ENCODE peak calls at places on chromosomes 6 and 20, in eight cellular contexts. B, W, L, U, H, K, P and C are unnamed samples.

GRCh38 chr6:34919651-34920050 is 30.6 kb downstream of the ANKS1A start:
- DNase-seq in U (no peak), W (no peak), B (peak), L (peak), K (no peak), H (no peak), P (no peak), C (no peak)

GRCh38 chr6:33314943-33315752 is 1.3 kb upstream of the TAPBP start:
- DNase-seq in U (peak), W (peak), K (peak), L (peak), P (peak), H (peak), B (no peak), C (no peak)

GRCh38 chr6:151481752-151482151 is 12.1 kb upstream of the CCDC170 start:
- DNase-seq in B (no peak), U (no peak), P (no peak), H (no peak), L (peak), W (no peak), K (no peak), C (no peak)

GRCh38 chr6:35465646-35466045 is 2.6 kb upstream of the RPL10A start:
- DNase-seq in L (no peak), H (no peak), W (no peak), K (no peak), U (no peak), P (no peak), B (no peak), C (no peak)

GRCh38 chr20:21607971-21608735 is 94.3 kb upstream of the NKX2-2 start:
- DNase-seq in B (no peak), L (no peak), K (no peak), U (peak), W (no peak), H (no peak), P (no peak), C (no peak)

GRCh38 chr6:121651420-121651819 is 216.0 kb downstream of the GJA1 start:
- DNase-seq in W (no peak), P (no peak), B (no peak), L (no peak), K (peak), U (no peak), H (no peak), C (no peak)

GRCh38 chr20:34285450-34285849 is 17.7 kb downstream of the AHCY start:
- DNase-seq in U (no peak), L (no peak), W (no peak), H (no peak), B (no peak), K (no peak), P (no peak), C (no peak)

GRCh38 chr20:911882-912600 is 4.1 kb downstream of the ANGPT4 start:
- DNase-seq in K (no peak), L (no peak), B (no peak), P (no peak), U (no peak), W (no peak), H (no peak), C (no peak)

GRCh38 chr6:158784505-158784904 is 34.7 kb downstream of the EZR start:
- DNase-seq in K (no peak), H (no peak), B (peak), U (no peak), P (no peak), W (no peak), L (peak), C (no peak)

GRCh38 chr6:42745083-42745637 is 743 bp downstream of the TBCC start:
- DNase-seq in P (peak), U (peak), K (peak), L (no peak), W (no peak), B (peak), H (no peak), C (peak)

GRCh38 chr6:145924600-145924999 is 39.6 kb downstream of the SHPRH start:
- DNase-seq in H (no peak), U (no peak), W (no peak), B (no peak), L (no peak), P (no peak), K (no peak), C (no peak)

GRCh38 chr6:17867880-17868279 is 119.6 kb downstream of the KIF13A start:
- DNase-seq in K (no peak), B (peak), L (peak), W (no peak), U (no peak), H (no peak), P (no peak), C (no peak)

GRCh38 chr20:43444107-43444506 is 13.6 kb upstream of the SRSF6 start:
- DNase-seq in B (no peak), W (no peak), H (no peak), U (no peak), K (no peak), P (no peak), L (no peak), C (no peak)

GRCh38 chr6:143348531-143348930 is 102.0 kb downstream of the ADAT2 start:
- DNase-seq in L (no peak), U (no peak), W (no peak), H (no peak), P (no peak), B (peak), K (no peak), C (no peak)

GRCh38 chr20:59455392-59456341 is 148.7 kb upstream of the PHACTR3 start:
- DNase-seq in W (no peak), P (peak), B (peak), U (no peak), H (no peak), L (peak), K (peak), C (no peak)

GRCh38 chr6:144408151-144408550 is 123.0 kb downstream of the UTRN start:
- DNase-seq in B (peak), K (no peak), U (no peak), W (no peak), L (no peak), P (no peak), H (no peak), C (no peak)

GRCh38 chr20:35934050-35934449 is 20.3 kb downstream of the SCAND1 start:
- DNase-seq in U (no peak), K (no peak), L (no peak), W (no peak), B (no peak), P (no peak), H (no peak), C (no peak)

GRCh38 chr20:43666376-43667328 is at the start of gene MYBL2:
- DNase-seq in K (peak), U (peak), H (peak), P (peak), L (peak), B (peak), W (no peak), C (peak)

GRCh38 chr20:62321521-62321948 is 18.7 kb downstream of the ADRM1 start:
- DNase-seq in U (no peak), L (peak), B (no peak), H (no peak), K (no peak), W (no peak), P (peak), C (no peak)

GRCh38 chr20:31788578-31788977 is 30.6 kb upstream of the MYLK2 start:
- DNase-seq in W (no peak), B (peak), H (no peak), L (no peak), K (no peak), U (no peak), P (no peak), C (no peak)

GRCh38 chr6:20751293-20751946 is 217.2 kb downstream of the CDKAL1 start:
- DNase-seq in K (no peak), P (no peak), U (no peak), L (no peak), W (no peak), B (peak), H (no peak), C (no peak)

GRCh38 chr6:32317532-32317931 is 54.2 kb downstream of the TSBP1 start:
- DNase-seq in W (no peak), P (no peak), K (no peak), B (no peak), U (no peak), L (no peak), H (no peak), C (no peak)

GRCh38 chr6:7243188-7243942 is 69.6 kb downstream of the SSR1 start:
- DNase-seq in H (no peak), U (peak), P (peak), K (peak), W (no peak), L (peak), B (peak), C (no peak)

GRCh38 chr20:38725959-38726848 is 1.9 kb downstream of the SLC32A1 start:
- DNase-seq in L (no peak), U (peak), B (peak), H (no peak), K (peak), P (no peak), W (no peak), C (peak)

GRCh38 chr20:40753472-40753871 is 64.4 kb upstream of the MAFB start:
- DNase-seq in K (no peak), H (no peak), U (no peak), W (no peak), P (no peak), L (no peak), B (no peak), C (no peak)

GRCh38 chr20:63706852-63707557 is 771 bp downstream of the ARFRP1 start:
- DNase-seq in H (peak), K (peak), P (peak), U (peak), L (peak), W (no peak), B (peak), C (peak)

GRCh38 chr6:28003661-28004060 is 46.6 kb downstream of the OR2B6 start:
- DNase-seq in W (no peak), H (no peak), L (peak), P (no peak), B (no peak), K (no peak), U (no peak), C (no peak)

GRCh38 chr20:24694727-24695528 is 225.5 kb downstream of the SYNDIG1 start:
- DNase-seq in B (peak), P (no peak), K (no peak), W (no peak), U (no peak), H (peak), L (no peak), C (no peak)

GRCh38 chr6:70108230-70108629 is 194.7 kb downstream of the COL9A1 start:
- DNase-seq in U (no peak), L (peak), B (peak), H (no peak), P (no peak), K (peak), W (no peak), C (no peak)

GRCh38 chr20:53069121-53069520 is 97.0 kb downstream of the TSHZ2 start:
- DNase-seq in K (no peak), U (no peak), W (no peak), L (no peak), P (no peak), B (no peak), H (no peak), C (no peak)

GRCh38 chr6:34466242-34467185 is 638 bp downstream of the PACSIN1 start:
- DNase-seq in L (no peak), P (no peak), K (no peak), U (no peak), H (no peak), B (no peak), W (no peak), C (no peak)

GRCh38 chr20:9140172-9140760 is 71.4 kb downstream of the PLCB4 start:
- DNase-seq in U (no peak), B (no peak), W (no peak), K (no peak), P (no peak), H (no peak), L (no peak), C (no peak)

DNA sequence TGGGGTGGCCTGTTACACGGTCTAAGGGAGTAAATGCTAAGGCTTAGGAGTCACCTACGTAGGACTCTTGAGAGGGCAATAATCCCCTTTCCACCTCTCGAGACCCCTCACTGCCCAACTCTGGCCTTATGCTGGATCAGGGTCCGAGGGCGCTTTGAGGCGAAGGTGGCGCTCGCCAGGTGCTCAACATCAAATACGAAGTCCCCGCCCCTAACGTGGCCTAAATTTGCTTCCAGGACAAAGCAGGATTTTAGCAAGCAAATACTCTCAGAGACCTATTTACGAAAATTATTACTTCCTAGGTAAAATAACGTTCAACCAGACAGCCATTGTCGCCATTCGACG is 420 bp upstream of the TRIM26 start:
- DNase-seq in B (no peak), W (peak), H (no peak), P (no peak), K (no peak), U (no peak), L (no peak), C (no peak)
- TF ChIP-seq CTCF in B (no peak), W (no peak), H (no peak), P (no peak), K (no peak), U (no peak), L (no peak), C (no peak)

GRCh38 chr6:84764332-84765049 is at the start of gene TBX18:
- DNase-seq in U (peak), K (peak), B (peak), W (peak), L (peak), P (peak), H (peak), C (no peak)
- TF ChIP-seq CTCF in U (no peak), K (no peak), B (peak), W (no peak), L (peak), P (no peak), H (no peak), C (no peak)

GRCh38 chr6:11919771-11920440 is 92.2 kb upstream of the HIVEP1 start:
- DNase-seq in P (no peak), K (no peak), L (no peak), H (no peak), U (no peak), B (peak), W (no peak), C (no peak)

GRCh38 chr6:11920566-11920965 is 91.5 kb upstream of the HIVEP1 start:
- DNase-seq in H (no peak), W (no peak), K (no peak), U (no peak), B (no peak), P (no peak), L (no peak), C (no peak)

GRCh38 chr6:11921017-11921438 is 91.1 kb upstream of the HIVEP1 start:
- DNase-seq in W (no peak), B (peak), L (peak), K (no peak), H (peak), P (peak), U (peak), C (no peak)

GRCh38 chr6:11918739-11919605 is 93.1 kb upstream of the HIVEP1 start:
- DNase-seq in W (no peak), K (no peak), L (no peak), H (no peak), U (no peak), P (no peak), B (no peak), C (no peak)

DNA sequence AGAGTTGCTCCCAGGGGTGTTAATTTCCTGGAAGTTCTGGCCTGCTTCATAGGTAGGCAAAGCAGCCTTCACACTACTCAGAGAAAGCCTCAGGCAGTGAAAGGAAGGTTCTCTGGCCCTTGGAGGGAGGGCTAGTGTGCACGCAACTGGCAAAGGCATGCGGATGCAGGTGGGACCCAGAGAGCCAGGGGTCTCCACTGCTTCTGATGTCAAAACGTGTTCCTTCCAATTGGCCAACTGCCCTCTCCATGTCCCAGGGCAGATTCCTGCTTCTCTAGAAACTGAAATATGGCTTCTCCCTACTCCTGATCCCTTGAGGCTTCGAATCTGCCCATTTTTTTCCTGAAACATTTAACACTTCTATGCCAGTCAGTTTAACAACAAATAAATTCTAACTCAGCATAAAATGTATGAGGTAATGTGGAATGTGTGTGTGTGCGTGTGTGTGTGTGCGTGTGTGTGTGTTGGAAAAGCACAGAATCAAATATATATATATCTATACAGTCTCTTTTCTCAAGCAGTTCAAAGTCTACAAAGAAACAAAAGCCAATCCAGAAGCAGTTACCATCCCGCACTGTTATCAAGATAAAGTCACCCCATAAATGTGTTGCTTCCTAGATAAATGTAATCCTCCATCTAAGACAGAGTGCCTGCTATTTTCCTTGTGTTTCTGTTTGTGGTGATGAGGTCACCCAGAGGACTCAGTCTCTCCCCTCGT is 93.9 kb upstream of the HIVEP1 start:
- DNase-seq in K (no peak), L (peak), H (no peak), B (peak), W (no peak), U (peak), P (peak), C (no peak)
- TF ChIP-seq CTCF in K (no peak), L (no peak), H (no peak), B (no peak), W (no peak), U (no peak), P (no peak), C (no peak)

DNA sequence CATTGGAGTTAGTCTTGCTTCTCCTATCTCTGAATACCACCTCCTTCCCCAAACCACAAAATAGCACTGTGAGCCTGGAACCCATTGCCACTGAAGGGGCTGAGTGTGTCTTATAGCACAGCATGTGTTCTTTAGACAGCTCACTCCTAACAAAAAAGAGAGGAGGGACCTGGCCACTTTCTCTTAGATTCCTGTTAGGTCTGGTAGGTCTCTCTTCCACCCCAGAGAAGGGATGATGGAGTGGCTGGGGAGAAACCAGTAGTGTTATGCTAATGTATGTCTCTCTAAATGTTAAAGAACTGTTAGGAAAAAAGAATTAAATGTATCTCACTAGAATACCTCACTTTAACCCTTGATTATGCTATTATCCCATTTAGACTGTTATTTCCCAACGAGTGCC is 340.3 kb downstream of the EPHA7 start:
- DNase-seq in B (no peak), W (no peak), L (no peak), H (no peak), P (no peak), U (no peak), K (no peak), C (no peak)
- TF ChIP-seq CTCF in B (no peak), W (no peak), L (no peak), H (no peak), P (no peak), U (no peak), K (no peak), C (no peak)